ENCODE peak calls at places on chromosomes 12 and 14, in five cellular contexts. T is trophoblast cell, Y is mesendoderm, X is mesenchymal stem cell, W is H9. A is an unnamed sample.

GRCh38 chr14:55585854-55586253 is 5.8 kb downstream of the KTN1 start:
- DNase-seq in W (no peak), Y (no peak), T (peak; percentile 35), X (peak; percentile 68), A (peak; percentile 73)

GRCh38 chr12:30795660-30796507 is 41.1 kb upstream of the CAPRIN2 start:
- DNase-seq in W (peak; percentile 89), T (peak; percentile 17), Y (peak; percentile 95), X (peak; percentile 87), A (peak; percentile 80)

GRCh38 chr12:10283028-10283427 is 24.6 kb upstream of the KLRD1 start:
- DNase-seq in X (no peak), Y (no peak), W (no peak), T (peak; percentile 41), A (no peak)

GRCh38 chr12:49962861-49963765 is 1.4 kb downstream of the AQP5 start:
- DNase-seq in T (no peak), Y (no peak), X (no peak), W (no peak), A (no peak)

GRCh38 chr14:64649383-64649998 is 54.7 kb upstream of the PLEKHG3 start:
- DNase-seq in T (no peak), X (peak; percentile 77), W (no peak), Y (peak; percentile 62), A (no peak)

GRCh38 chr12:76768566-76768965 is 4.7 kb downstream of the ZDHHC17 start:
- DNase-seq in T (no peak), Y (no peak), X (no peak), W (no peak), A (peak; percentile 49)

GRCh38 chr12:25553083-25553482 is at the start of gene LMNTD1:
- DNase-seq in Y (no peak), X (peak; percentile 12), W (no peak), T (peak; percentile 25), A (peak; percentile 89)

GRCh38 chr12:50734409-50735263 is 29.3 kb upstream of the ATF1 start:
- DNase-seq in X (peak; percentile 46), W (peak; percentile 51), T (peak; percentile 56), Y (peak; percentile 63), A (peak; percentile 33)

GRCh38 chr12:132285991-132286681 is 43.3 kb downstream of the GALNT9 start:
- DNase-seq in Y (peak; percentile 33), T (no peak), X (no peak), W (peak; percentile 66), A (peak; percentile 21)

GRCh38 chr14:99592933-99593753 is 10.9 kb downstream of the CCDC85C start:
- DNase-seq in X (no peak), T (no peak), W (no peak), Y (no peak), A (no peak)

GRCh38 chr14:33846100-33846824 is 104.6 kb downstream of the EGLN3 start:
- DNase-seq in T (no peak), W (no peak), Y (no peak), X (no peak), A (no peak)

GRCh38 chr12:46164186-46164585 is 104.7 kb downstream of the SLC38A1 start:
- DNase-seq in T (peak; percentile 88), X (no peak), Y (no peak), W (no peak), A (no peak)

GRCh38 chr12:40099423-40099853 is 6.4 kb downstream of the SLC2A13 start:
- DNase-seq in W (no peak), T (no peak), Y (no peak), X (peak; percentile 9), A (no peak)

GRCh38 chr12:101564912-101565311 is 29.9 kb upstream of the MYBPC1 start:
- DNase-seq in T (peak; percentile 43), W (peak; percentile 45), X (no peak), Y (peak; percentile 66), A (no peak)

GRCh38 chr14:92719890-92720323 is 28.5 kb downstream of the LGMN start:
- DNase-seq in W (no peak), X (peak; percentile 33), Y (no peak), T (no peak), A (no peak)

GRCh38 chr12:11067514-11067913 is 5.4 kb upstream of the TAS2R46 start:
- DNase-seq in T (no peak), Y (no peak), W (no peak), X (no peak), A (peak; percentile 10)

GRCh38 chr14:21084396-21084795 is 14.1 kb downstream of the ZNF219 start:
- DNase-seq in W (no peak), T (no peak), X (no peak), Y (no peak), A (no peak)

GRCh38 chr12:59847127-59847526 is 251.3 kb downstream of the SLC16A7 start:
- DNase-seq in X (no peak), T (no peak), Y (no peak), W (no peak), A (no peak)

GRCh38 chr12:59626382-59626781 is 30.6 kb downstream of the SLC16A7 start:
- DNase-seq in W (no peak), T (peak; percentile 41), Y (no peak), X (peak; percentile 29), A (peak; percentile 40)

GRCh38 chr14:77031680-77032482 is 3.4 kb upstream of the IRF2BPL start:
- DNase-seq in X (peak; percentile 94), T (peak; percentile 55), W (no peak), Y (no peak), A (peak; percentile 93)

GRCh38 chr12:58368001-58368400 is 426.6 kb downstream of the ATP23 start:
- DNase-seq in X (no peak), Y (no peak), W (no peak), T (no peak), A (no peak)

GRCh38 chr14:58244556-58245387 is at the start of gene PSMA3:
- DNase-seq in T (peak; percentile 99), W (peak; percentile 98), Y (peak; percentile 99), X (peak; percentile 98), A (peak; percentile 95)

GRCh38 chr14:30362369-30363218 is 196.4 kb upstream of the G2E3 start:
- DNase-seq in T (no peak), Y (no peak), W (no peak), X (no peak), A (no peak)

GRCh38 chr12:131509706-131510105 is 201.2 kb upstream of the SFSWAP start:
- DNase-seq in X (no peak), T (no peak), W (no peak), Y (no peak), A (no peak)

GRCh38 chr14:68547305-68548193 is 245.3 kb downstream of the ZFP36L1 start:
- DNase-seq in X (peak; percentile 98), W (no peak), Y (peak; percentile 33), T (peak; percentile 97), A (peak; percentile 93)

GRCh38 chr12:14854586-14855163 is 11.3 kb upstream of the ART4 start:
- DNase-seq in T (peak; percentile 26), X (peak; percentile 68), Y (no peak), W (no peak), A (peak; percentile 16)

GRCh38 chr14:25394356-25394755 is 344.4 kb upstream of the STXBP6 start:
- DNase-seq in T (no peak), W (no peak), Y (no peak), X (no peak), A (no peak)

GRCh38 chr14:39447155-39447554 is 14.9 kb upstream of the FBXO33 start:
- DNase-seq in T (no peak), W (no peak), X (no peak), Y (no peak), A (no peak)

GRCh38 chr12:59548930-59549329 is 46.9 kb upstream of the SLC16A7 start:
- DNase-seq in Y (no peak), T (no peak), W (no peak), X (no peak), A (no peak)

GRCh38 chr12:133080619-133081407 is at the start of gene ZNF140:
- DNase-seq in X (peak; percentile 98), T (peak; percentile 99), W (peak; percentile 99), Y (peak; percentile 99), A (peak; percentile 96)

DNA sequence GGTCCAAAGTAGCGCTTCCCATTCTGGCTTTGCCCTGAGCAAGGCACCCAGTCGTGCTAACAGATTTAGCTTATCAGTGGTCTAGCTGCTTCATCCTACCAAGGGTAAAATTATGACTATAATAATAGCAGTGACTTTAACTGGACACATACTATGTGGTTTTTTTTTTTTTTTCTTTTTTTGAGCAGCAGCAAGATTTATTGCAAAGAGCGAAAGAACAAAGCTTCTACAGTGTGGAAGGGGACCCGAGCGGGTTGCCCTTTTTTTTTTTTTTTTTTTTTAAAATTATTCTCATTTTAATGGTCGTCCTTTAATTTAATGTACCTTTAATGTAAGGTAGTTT is 505 bp downstream of the HELB start:
- DNase-seq in T (no peak), W (no peak), Y (no peak), X (no peak), A (no peak)
- H3K23ac ChIP-seq in T (no peak overlapping the region), W (no peak overlapping the region), Y (peak overlapping the region; percentile 91), X (peak overlapping the region; percentile 59), A (peak overlapping the region; percentile 84)

GRCh38 chr12:104137175-104137901 is 672 bp downstream of the NFYB start:
- DNase-seq in T (peak; percentile 61), W (peak; percentile 42), Y (peak; percentile 72), X (peak; percentile 60), A (peak; percentile 62)
- H3K23ac ChIP-seq in T (no peak overlapping the region), W (no peak overlapping the region), Y (peak overlapping the region; percentile 48), X (peak overlapping the region; percentile 16), A (peak overlapping the region; percentile 99)

DNA sequence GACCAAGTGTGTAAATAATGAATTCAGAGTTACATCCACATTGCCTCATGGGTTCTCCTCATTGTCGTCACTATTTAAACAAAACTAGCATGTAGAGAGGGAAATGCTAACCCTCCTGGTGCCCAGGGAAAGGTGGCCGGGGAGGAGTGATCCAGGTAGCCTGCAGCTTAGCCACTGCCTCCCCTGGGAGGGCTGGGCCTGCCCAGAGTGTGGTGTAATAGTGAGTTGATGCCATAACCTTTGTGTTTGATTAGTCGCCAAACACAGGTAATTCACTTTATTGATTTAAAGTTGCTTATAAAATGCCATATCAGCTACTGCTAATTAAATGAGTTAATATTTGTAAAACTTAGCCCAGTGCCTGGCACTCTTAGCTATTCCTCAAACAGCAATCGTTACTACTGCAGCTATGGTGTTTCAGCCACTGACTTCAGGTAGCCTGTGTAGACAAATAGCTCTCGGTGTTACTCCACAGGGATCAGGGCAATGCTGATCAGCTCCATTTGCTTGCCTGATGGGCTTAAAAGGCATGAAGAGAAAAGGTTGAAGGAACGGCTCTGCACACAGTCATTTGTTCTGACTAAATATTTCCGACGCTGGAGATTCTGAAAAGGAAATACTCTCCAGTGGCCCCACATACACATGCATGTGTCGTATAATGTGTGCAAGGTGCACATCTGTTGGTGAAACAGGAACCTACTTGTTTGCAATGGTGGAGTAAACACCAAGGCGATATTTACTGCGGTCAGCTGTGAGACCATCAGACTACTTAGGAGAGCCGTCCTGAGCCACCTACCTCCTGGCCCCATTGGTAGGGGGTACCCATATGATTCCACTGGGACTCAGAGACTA is 45.6 kb upstream of the PRMT8 start:
- DNase-seq in T (no peak), X (no peak), W (no peak), Y (no peak), A (no peak)
- H3K23ac ChIP-seq in T (no peak overlapping the region), X (no peak overlapping the region), W (no peak overlapping the region), Y (no peak overlapping the region), A (no peak overlapping the region)

GRCh38 chr12:188910-189621 is 24.9 kb downstream of the SLC6A12 start:
- DNase-seq in Y (peak; percentile 70), X (peak; percentile 57), T (peak; percentile 60), W (peak; percentile 82), A (peak; percentile 45)

GRCh38 chr12:191541-191940 is 22.4 kb downstream of the SLC6A12 start:
- DNase-seq in Y (no peak), W (no peak), X (no peak), T (no peak), A (no peak)

GRCh38 chr12:189622-189962 is 24.4 kb downstream of the SLC6A12 start:
- DNase-seq in X (no peak), W (no peak), Y (no peak), T (no peak), A (no peak)

GRCh38 chr12:193282-193681 is 20.7 kb downstream of the SLC6A12 start:
- DNase-seq in W (no peak), X (no peak), Y (no peak), T (no peak), A (no peak)

GRCh38 chr12:190881-191280 is 23.1 kb downstream of the SLC6A12 start:
- DNase-seq in Y (no peak), W (no peak), T (no peak), X (no peak), A (no peak)
- H3K23ac ChIP-seq in Y (no peak overlapping the region), W (no peak overlapping the region), T (no peak overlapping the region), X (no peak overlapping the region), A (no peak overlapping the region)

A was measured in IMR-90.